ENCODE peak calls at places on chromosomes 12 and 14, in four cellular contexts. X is HL-60, W is GM12878, I is K562. E is an unnamed sample.

GRCh38 chr12:96392397-96392796 is 7.8 kb downstream of the CDK17 start:
- DNase-seq in I (no peak), W (no peak), X (no peak), E (no peak)

GRCh38 chr12:107091381-107091780 is 2.0 kb downstream of the CRY1 start:
- DNase-seq in I (no peak), X (no peak), W (no peak), E (no peak)

GRCh38 chr14:37974421-37974820 is 233.3 kb upstream of the SSTR1 start:
- DNase-seq in X (no peak), I (no peak), W (no peak), E (no peak)

GRCh38 chr12:8960185-8960584 is 10.7 kb upstream of the M6PR start:
- DNase-seq in W (no peak), I (no peak), X (no peak), E (no peak)

GRCh38 chr12:79482921-79483320 is 207.8 kb downstream of the PAWR start:
- DNase-seq in X (no peak), W (no peak), I (no peak), E (no peak)

GRCh38 chr14:92880851-92881250 is 42.1 kb upstream of the CHGA start:
- DNase-seq in I (no peak), W (no peak), X (no peak), E (no peak)

GRCh38 chr12:76936562-76937185 is 57.9 kb upstream of the CSRP2 start:
- DNase-seq in I (no peak), W (no peak), X (no peak), E (no peak)

GRCh38 chr12:105986779-105987686 is 151.7 kb downstream of the NUAK1 start:
- DNase-seq in W (no peak), X (no peak), I (no peak), E (no peak)

GRCh38 chr14:63454863-63455622 is 88.1 kb downstream of the PPP2R5E start:
- DNase-seq in X (no peak), I (no peak), W (no peak), E (no peak)

GRCh38 chr12:90940872-90941499 is 14.0 kb downstream of the CCER1 start:
- DNase-seq in W (no peak), I (peak), X (no peak), E (no peak)

GRCh38 chr14:38342803-38343202 is 86.9 kb upstream of the CLEC14A start:
- DNase-seq in X (no peak), W (no peak), I (no peak), E (no peak)

GRCh38 chr12:60308366-60309000 is 712.7 kb downstream of the SLC16A7 start:
- DNase-seq in W (no peak), I (no peak), X (no peak), E (no peak)

GRCh38 chr12:13573698-13574321 is 377.3 kb downstream of the EMP1 start:
- DNase-seq in X (no peak), W (no peak), I (no peak), E (no peak)
- TF ChIP-seq SPI1 in X (no peak), W (no peak), I (no peak), E (no peak)

GRCh38 chr14:69079188-69079742 is 73.7 kb downstream of the DCAF5 start:
- DNase-seq in I (no peak), X (no peak), W (no peak), E (no peak)
- TF ChIP-seq SPI1 in I (no peak), X (no peak), W (no peak), E (no peak)

DNA sequence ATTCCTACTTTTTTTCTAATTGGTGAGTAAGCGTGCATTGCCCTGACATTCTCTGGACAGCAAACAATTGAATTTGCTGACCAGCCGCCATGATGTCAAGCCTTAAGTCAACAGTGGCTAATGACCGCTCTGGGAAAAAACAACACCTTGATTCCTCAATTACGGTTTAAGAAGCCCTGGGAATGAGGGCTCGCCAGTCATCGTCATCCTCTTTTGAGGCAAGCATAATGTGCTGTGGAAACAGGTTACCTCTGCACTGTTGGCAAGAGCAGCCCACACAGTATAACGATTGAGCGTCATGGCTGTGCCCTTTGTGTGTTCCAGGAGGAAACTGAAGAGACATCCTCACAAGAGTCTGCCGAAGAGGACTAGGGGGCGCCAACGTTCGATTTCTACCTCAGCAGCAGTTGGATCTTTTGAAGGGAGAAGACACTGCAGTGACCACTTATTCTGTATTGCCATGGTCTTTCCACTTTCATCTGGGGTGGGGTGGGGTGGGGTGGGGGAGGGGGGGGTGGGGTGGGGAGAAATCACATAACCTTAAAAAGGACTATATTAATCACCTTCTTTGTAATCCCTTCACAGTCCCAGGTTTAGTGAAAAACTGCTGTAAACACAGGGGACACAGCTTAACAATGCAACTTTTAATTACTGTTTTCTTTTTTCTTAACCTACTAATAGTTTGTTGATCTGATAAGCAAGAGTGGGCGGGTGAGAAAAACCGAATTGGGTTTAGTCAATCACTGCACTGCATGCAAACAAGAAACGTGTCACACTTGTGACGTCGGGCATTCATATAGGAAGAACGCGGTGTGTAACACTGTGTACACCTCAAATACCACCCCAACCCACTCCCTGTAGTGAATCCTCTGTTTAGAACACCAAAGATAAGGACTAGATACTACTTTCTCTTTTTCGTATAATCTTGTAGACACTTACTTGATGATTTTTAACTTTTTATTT is 138.9 kb downstream of the HMGA2 start:
- DNase-seq in W (no peak), X (no peak), I (no peak), E (no peak)
- TF ChIP-seq SPI1 in W (no peak), X (no peak), I (no peak), E (no peak)

GRCh38 chr14:94394594-94395305 is 6.3 kb upstream of the SERPINA1 start:
- DNase-seq in W (no peak), I (no peak), X (peak), E (no peak)
- TF ChIP-seq SPI1 in W (no peak), I (no peak), X (peak), E (no peak)

GRCh38 chr12:24608637-24609285 is 340.1 kb downstream of the BCAT1 start:
- DNase-seq in I (no peak), X (no peak), W (no peak), E (no peak)
- TF ChIP-seq SPI1 in I (no peak), X (no peak), W (no peak), E (no peak)

DNA sequence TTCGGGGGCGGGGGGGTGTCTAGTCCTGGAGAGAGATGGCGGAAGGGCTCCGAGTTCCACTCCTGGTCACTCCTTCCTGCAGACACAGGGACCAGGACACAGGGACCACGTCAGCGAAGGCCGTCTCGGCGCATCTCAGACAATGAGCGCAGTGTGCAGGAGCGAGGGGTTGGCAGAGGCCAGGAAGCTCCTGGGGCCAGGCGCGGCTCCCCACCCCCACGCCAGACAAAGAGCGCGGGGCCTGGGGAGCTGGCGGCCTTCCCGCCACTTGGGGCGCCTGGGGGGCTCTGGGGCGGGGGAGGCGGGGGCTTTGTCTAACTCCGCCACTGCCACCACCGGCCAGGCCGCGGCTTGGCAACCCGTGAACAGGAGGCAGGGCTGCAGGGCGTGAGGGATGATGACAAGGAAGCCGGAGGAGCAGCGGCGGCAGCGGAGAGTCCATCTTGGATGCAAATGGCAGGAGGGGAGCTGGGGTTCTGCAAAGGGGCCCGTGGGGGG is 2.2 kb downstream of the CDK2AP1 start:
- DNase-seq in W (no peak), X (no peak), I (peak), E (peak)
- TF ChIP-seq SPI1 in W (no peak), X (no peak), I (no peak), E (no peak)

GRCh38 chr14:105099778-105100177 is 34.5 kb upstream of the GPR132 start:
- DNase-seq in W (no peak), X (no peak), I (no peak), E (no peak)
- TF ChIP-seq SPI1 in W (no peak), X (peak), I (no peak), E (peak)

DNA sequence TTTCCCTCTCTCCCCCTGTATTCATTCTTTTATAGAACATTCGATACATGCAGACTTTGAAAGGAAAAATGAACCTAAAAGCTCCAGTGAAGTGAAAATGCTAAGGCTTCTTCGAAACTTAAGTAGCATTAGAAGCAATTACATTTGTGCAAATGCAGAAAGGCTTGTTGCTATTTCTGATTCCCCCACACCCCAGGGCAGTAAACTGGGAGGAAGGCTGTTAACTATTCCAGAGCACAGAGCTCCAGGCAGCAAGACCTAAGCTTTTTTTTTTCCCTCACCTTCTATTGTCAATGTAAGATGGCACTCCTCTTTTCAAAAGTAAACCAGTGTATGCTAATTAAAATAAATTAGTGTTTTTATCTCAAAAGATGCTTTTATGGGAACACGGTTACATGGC is 448.9 kb upstream of the TBX3 start:
- DNase-seq in I (no peak), W (no peak), X (no peak), E (no peak)
- TF ChIP-seq SPI1 in I (no peak), W (no peak), X (no peak), E (no peak)

GRCh38 chr12:16475521-16475920 is 128.1 kb downstream of the MGST1 start:
- DNase-seq in W (no peak), X (no peak), I (no peak), E (no peak)

GRCh38 chr12:16474801-16475200 is 127.4 kb downstream of the MGST1 start:
- DNase-seq in I (no peak), W (no peak), X (no peak), E (no peak)

GRCh38 chr12:16473610-16474326 is 126.3 kb downstream of the MGST1 start:
- DNase-seq in X (no peak), I (no peak), W (no peak), E (no peak)
- TF ChIP-seq SPI1 in X (no peak), I (no peak), W (no peak), E (no peak)